ENCODE peak calls at places on chromosome 10, in nine cellular contexts. M, Q, A, D, F, G, B, Y and E are unnamed samples.
A peak's percentile ranks its signal among the peaks of the same experiment; 100 is the strongest.

GRCh38 chr10:51707392-51707791 is 8.0 kb upstream of the CSTF2T start:
- DNase-seq in D (no peak), Y (no peak), G (no peak), Q (no peak), M (no peak), A (no peak), F (no peak), B (no peak), E (no peak)

GRCh38 chr10:96244354-96244753 is 27.0 kb downstream of the BLNK start:
- DNase-seq in B (no peak), A (no peak), F (no peak), M (no peak), D (no peak), Q (no peak), Y (no peak), G (no peak), E (no peak)

GRCh38 chr10:52940921-52941320 is 168.3 kb upstream of the MBL2 start:
- DNase-seq in Q (no peak), Y (no peak), D (no peak), G (no peak), M (no peak), A (no peak), F (no peak), B (no peak), E (no peak)

GRCh38 chr10:108037061-108037460 is 872.6 kb upstream of the SORCS1 start:
- DNase-seq in B (no peak), F (no peak), Q (no peak), D (no peak), M (no peak), Y (no peak), A (no peak), G (no peak), E (no peak)

GRCh38 chr10:111835562-111835961 is 348.0 kb downstream of the GPAM start:
- DNase-seq in D (no peak), M (no peak), A (no peak), F (no peak), Y (no peak), G (no peak), B (no peak), Q (peak; percentile 65), E (no peak)

GRCh38 chr10:65570143-65571010 is 1355.5 kb upstream of the LRRTM3 start:
- DNase-seq in B (peak; percentile 35), A (peak; percentile 47), Q (peak; percentile 64), D (peak; percentile 81), F (peak; percentile 43), Y (peak; percentile 92), M (peak; percentile 60), G (no peak), E (peak; percentile 57)

GRCh38 chr10:34538291-34538829 is 276.7 kb downstream of the PARD3 start:
- DNase-seq in M (no peak), D (no peak), F (peak; percentile 67), A (no peak), Y (peak; percentile 64), G (no peak), B (no peak), Q (no peak), E (no peak)

GRCh38 chr10:85916192-85916747 is 450.3 kb downstream of the GRID1 start:
- DNase-seq in D (no peak), Y (peak; percentile 60), B (no peak), A (no peak), G (no peak), F (no peak), M (no peak), Q (no peak), E (peak; percentile 45)

GRCh38 chr10:78656397-78656796 is 412.4 kb upstream of the ZMIZ1 start:
- DNase-seq in Q (peak; percentile 67), M (no peak), D (no peak), F (no peak), B (no peak), G (no peak), A (no peak), Y (no peak), E (no peak)

GRCh38 chr10:15472431-15473400 is 101.6 kb upstream of the FAM171A1 start:
- DNase-seq in M (no peak), A (no peak), G (no peak), F (peak; percentile 88), D (no peak), B (no peak), Q (no peak), Y (peak; percentile 67), E (no peak)

GRCh38 chr10:119303886-119304285 is 96.5 kb downstream of the GRK5 start:
- DNase-seq in M (no peak), F (no peak), Q (peak; percentile 18), D (peak; percentile 64), B (no peak), G (no peak), A (peak; percentile 18), Y (no peak), E (peak; percentile 27)

DNA sequence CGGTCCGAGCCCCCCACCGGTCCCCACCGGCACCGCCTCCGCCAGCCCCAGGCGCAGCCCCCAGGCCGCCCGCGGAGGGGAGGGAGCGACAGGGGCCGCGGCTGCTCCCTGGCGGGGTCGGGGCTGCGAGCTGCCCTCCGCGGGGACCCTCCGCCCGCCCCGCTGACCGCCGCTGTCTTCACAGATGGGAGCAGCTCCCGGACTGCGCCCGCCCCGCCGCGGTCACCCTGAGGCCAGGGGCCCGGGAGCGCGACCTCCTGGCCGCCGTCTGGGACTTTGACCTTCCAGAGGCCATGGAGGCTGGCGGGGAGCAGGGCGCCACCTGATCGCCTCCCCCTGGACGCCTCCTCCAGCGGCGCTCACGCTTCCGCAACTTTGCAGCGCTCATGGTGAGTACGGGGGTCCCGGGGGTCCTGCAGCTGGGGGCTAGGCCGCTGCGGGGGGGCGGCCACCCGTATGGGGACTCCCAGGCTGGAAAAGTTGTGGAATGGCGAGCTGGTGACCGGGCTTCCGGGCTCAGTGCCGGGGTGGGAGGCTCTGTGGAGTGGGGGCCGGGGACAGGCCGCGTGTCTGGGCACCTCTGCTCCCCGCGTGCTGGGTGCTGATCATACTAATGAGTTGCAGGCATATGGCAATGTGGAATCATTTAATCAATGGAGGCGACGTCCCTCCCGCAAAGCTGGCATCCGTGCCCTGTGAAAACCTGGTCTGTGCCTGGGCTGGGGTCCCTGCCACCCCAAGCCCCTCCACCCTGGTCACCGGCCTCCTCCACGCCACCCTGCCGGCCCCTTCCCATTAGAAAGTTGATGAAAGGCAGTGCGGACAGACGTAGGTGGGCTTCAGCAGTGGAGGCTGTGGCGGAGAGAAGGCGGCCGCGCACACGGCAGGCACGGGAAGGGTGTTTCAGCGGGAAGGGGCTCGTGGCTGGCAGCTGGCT is 1.1 kb downstream of the ADGRA1 start:
- DNase-seq in A (no peak), D (no peak), G (no peak), M (no peak), B (no peak), Q (peak; percentile 66), Y (no peak), F (no peak), E (no peak)
- H3K4me3 ChIP-seq in A (peak overlapping the region; percentile 36), D (no peak overlapping the region), G (no peak overlapping the region), M (peak overlapping the region; percentile 16), B (no peak overlapping the region), Q (no peak overlapping the region), Y (no peak overlapping the region), F (no peak overlapping the region), E (no peak overlapping the region)

DNA sequence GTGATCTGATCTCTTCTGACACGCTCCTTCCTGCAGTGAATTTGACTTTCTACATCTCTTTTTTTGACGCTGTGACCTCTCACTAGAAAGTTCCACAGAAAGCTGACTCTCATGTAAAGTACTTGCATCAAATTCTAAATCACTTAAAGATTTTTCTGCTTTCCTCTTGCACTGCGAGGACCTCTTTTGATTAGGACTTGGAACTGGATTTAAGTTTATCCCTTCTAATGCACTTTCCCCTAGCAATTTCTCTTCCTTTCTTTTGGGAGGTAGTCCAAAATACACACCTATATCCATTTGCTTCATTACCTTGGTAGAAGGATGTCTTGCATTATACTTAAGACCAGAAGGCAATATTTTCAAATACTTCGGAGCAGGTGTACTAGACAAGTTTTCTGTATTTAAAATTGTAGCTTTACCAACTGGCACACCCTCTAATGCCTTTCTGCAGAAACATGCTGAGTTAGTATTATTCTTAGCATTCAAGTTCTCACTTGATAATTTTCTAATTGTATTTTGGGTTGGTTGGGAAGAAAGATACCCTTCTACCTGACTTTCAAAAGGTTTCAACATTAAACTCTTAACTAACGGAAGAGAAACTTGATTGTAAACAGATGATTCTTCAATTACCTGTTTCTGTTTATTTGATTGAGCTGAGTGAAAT is 4.6 kb downstream of the DCLRE1A start:
- DNase-seq in G (no peak), Y (no peak), F (no peak), A (no peak), D (no peak), M (no peak), B (no peak), Q (no peak), E (no peak)
- H3K4me1 ChIP-seq in G (peaks cover 35% of the 10 kb centered on the region), Y (peaks cover 3% of the 10 kb centered on the region), F (peaks cover 5% of the 10 kb centered on the region), A (peaks cover 23% of the 10 kb centered on the region), D (no peaks in the 10 kb centered on the region), M (no peaks in the 10 kb centered on the region), B (no peaks in the 10 kb centered on the region), Q (peaks cover 10% of the 10 kb centered on the region), E (no peaks in the 10 kb centered on the region)

GRCh38 chr10:87684001-87684628 is 24.4 kb downstream of the PAPSS2 start:
- DNase-seq in F (no peak), Y (no peak), A (no peak), Q (no peak), D (no peak), G (no peak), B (no peak), M (no peak), E (no peak)

GRCh38 chr10:87691515-87692070 is 31.9 kb downstream of the PAPSS2 start:
- DNase-seq in F (no peak), A (no peak), Y (peak; percentile 8), B (no peak), D (no peak), Q (no peak), M (no peak), G (no peak), E (no peak)

GRCh38 chr10:87683356-87683755 is 23.7 kb downstream of the PAPSS2 start:
- DNase-seq in Q (no peak), A (no peak), G (no peak), Y (no peak), D (no peak), F (no peak), B (no peak), M (no peak), E (no peak)

DNA sequence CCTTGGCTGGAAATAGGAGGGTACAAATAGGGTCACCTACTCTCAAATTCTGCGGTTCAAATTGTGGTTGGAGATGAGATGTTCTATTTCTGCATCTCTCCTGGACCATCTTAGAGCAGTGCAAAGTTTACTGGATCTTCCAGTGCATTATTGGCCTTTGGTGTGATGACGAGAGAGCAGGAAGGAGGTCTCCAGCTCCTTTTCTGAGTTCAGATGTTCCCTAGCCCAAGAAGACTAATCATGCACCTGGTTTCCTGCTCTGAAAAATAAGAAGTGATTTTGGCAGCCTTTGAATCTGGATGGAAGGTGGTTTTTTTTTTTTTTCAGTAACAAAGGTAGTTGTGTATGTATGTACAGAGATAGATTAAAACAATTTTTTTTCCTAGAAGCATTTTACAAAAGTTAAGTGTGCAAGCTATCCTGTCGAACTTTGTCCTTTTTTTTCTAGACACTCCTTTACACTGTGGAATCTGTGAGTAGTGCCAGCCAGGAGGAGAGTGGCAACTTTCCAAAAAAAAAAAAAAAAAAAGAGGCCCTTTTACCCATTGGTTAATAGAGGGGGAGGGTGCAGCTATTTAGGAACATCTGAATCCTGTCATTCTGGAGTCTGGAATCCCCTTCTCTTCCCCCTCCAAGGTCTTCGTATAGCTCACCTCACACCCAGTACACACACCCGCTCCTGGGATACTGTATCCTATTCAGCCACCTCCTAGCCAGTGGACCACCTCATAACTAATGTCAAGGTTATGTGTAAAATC is 26.3 kb downstream of the PAPSS2 start:
- DNase-seq in D (no peak), Q (no peak), F (no peak), M (no peak), A (no peak), Y (no peak), B (no peak), G (no peak), E (no peak)
- H3K27ac ChIP-seq in D (no peak overlapping the region), Q (peak overlapping the region; percentile 53), F (no peak overlapping the region), M (no peak overlapping the region), A (no peak overlapping the region), Y (no peak overlapping the region), B (no peak overlapping the region), G (no peak overlapping the region), E (no peak overlapping the region)

GRCh38 chr10:132478341-132479023 is 59.1 kb upstream of the INPP5A start:
- DNase-seq in F (no peak), G (no peak), B (peak; percentile 25), A (peak; percentile 9), Y (no peak), Q (peak; percentile 58), M (peak; percentile 36), D (no peak), E (peak; percentile 45)
- H3K4me3 ChIP-seq in F (no peak overlapping the region), G (no peak overlapping the region), B (no peak overlapping the region), A (no peak overlapping the region), Y (no peak overlapping the region), Q (no peak overlapping the region), M (no peak overlapping the region), D (no peak overlapping the region), E (no peak overlapping the region)